ENCODE peak calls at places on chromosome 17, in ten cellular contexts. S is HFF-Myc, G is glutamatergic neuron, Y is cardiac muscle cell, D is progenitor cell of endocrine pancreas, E is transverse colon, F is WERI-Rb-1, C is RWPE1, I is kidney, K is ascending aorta. W is an unnamed sample.

GRCh38 chr17:21217346-21217745 is 3.4 kb upstream of the TMEM11 start:
- DNase-seq in S (no peak), K (no peak), I (no peak), D (no peak), F (no peak), E (no peak), G (no peak), Y (no peak), C (no peak), W (no peak)

GRCh38 chr17:59914274-59914854 is 21.4 kb downstream of the RPS6KB1 start:
- DNase-seq in E (no peak), K (no peak), F (no peak), S (no peak), D (no peak), I (no peak), Y (peak), G (no peak), C (peak), W (no peak)

GRCh38 chr17:66337866-66338472 is 35.6 kb downstream of the PRKCA start:
- DNase-seq in F (no peak), D (no peak), K (no peak), C (no peak), S (no peak), E (no peak), Y (no peak), G (no peak), I (no peak), W (no peak)

GRCh38 chr17:46212634-46213435 is 19.6 kb upstream of the KANSL1 start:
- DNase-seq in I (no peak), D (no peak), K (no peak), G (peak), S (peak), C (peak), E (peak), F (peak), Y (peak), W (peak)

GRCh38 chr17:68344701-68345136 is 53.4 kb downstream of the ARSG start:
- DNase-seq in F (no peak), S (no peak), I (no peak), G (no peak), D (no peak), E (peak), C (no peak), K (no peak), Y (no peak), W (no peak)

GRCh38 chr17:46013502-46014165 is 14.6 kb downstream of the STH start:
- DNase-seq in I (peak), C (no peak), G (no peak), D (no peak), S (peak), K (no peak), Y (no peak), F (no peak), E (no peak), W (no peak)

GRCh38 chr17:29569245-29569950 is 897 bp downstream of the TP53I13 start:
- DNase-seq in D (no peak), Y (no peak), I (peak), K (no peak), F (peak), C (peak), S (no peak), G (no peak), E (no peak), W (no peak)

GRCh38 chr17:58200024-58200633 is 7.6 kb downstream of the EPX start:
- DNase-seq in Y (peak), K (no peak), D (peak), F (peak), C (peak), G (peak), I (no peak), E (peak), S (no peak), W (peak)

GRCh38 chr17:64051153-64051552 is 30.7 kb upstream of the ICAM2 start:
- DNase-seq in K (no peak), C (no peak), Y (no peak), I (no peak), F (no peak), S (no peak), E (no peak), G (no peak), D (no peak), W (no peak)

GRCh38 chr17:73491648-73492047 is 152.6 kb downstream of the SDK2 start:
- DNase-seq in Y (no peak), G (no peak), K (no peak), S (no peak), I (no peak), F (no peak), D (no peak), E (no peak), C (no peak), W (no peak)

GRCh38 chr17:32241521-32242094 is 24.0 kb upstream of the RHBDL3 start:
- DNase-seq in Y (no peak), C (no peak), F (no peak), K (no peak), S (no peak), I (no peak), E (no peak), G (no peak), D (no peak), W (peak)

GRCh38 chr17:61390479-61390791 is 9.2 kb upstream of the TBX2 start:
- DNase-seq in F (no peak), G (peak), S (no peak), C (no peak), K (no peak), E (no peak), Y (no peak), I (peak), D (no peak), W (no peak)

GRCh38 chr17:1490643-1491405 is 1.7 kb downstream of the MYO1C start:
- DNase-seq in F (peak), D (no peak), C (peak), I (peak), E (peak), Y (peak), K (no peak), S (no peak), G (peak), W (peak)

GRCh38 chr17:1142503-1143095 is 37.2 kb downstream of the ABR start:
- DNase-seq in C (no peak), E (no peak), K (no peak), D (no peak), F (no peak), G (no peak), Y (no peak), I (no peak), S (no peak), W (no peak)

GRCh38 chr17:30196504-30196903 is 39.0 kb downstream of the SLC6A4 start:
- DNase-seq in Y (no peak), K (no peak), I (no peak), C (no peak), D (no peak), F (no peak), S (no peak), G (no peak), E (no peak), W (no peak)

GRCh38 chr17:57979076-57979475 is 9.0 kb downstream of the VEZF1 start:
- DNase-seq in F (no peak), Y (no peak), I (no peak), E (no peak), S (no peak), C (no peak), K (no peak), D (no peak), G (no peak), W (no peak)

GRCh38 chr17:30957741-30958140 is 13.1 kb upstream of the RNF135 start:
- DNase-seq in G (no peak), I (peak), C (no peak), S (no peak), D (no peak), E (no peak), K (no peak), F (no peak), Y (no peak), W (no peak)

GRCh38 chr17:57940653-57941329 is 14.4 kb downstream of the CUEDC1 start:
- DNase-seq in C (no peak), E (no peak), Y (no peak), G (no peak), K (no peak), S (no peak), D (no peak), F (peak), I (no peak), W (no peak)

GRCh38 chr17:59361386-59361785 is 29.9 kb downstream of the YPEL2 start:
- DNase-seq in I (no peak), K (no peak), G (no peak), S (no peak), F (no peak), D (no peak), E (no peak), Y (no peak), C (no peak), W (no peak)

GRCh38 chr17:12730931-12731521 is 58.3 kb upstream of the ARHGAP44 start:
- DNase-seq in E (peak), C (no peak), F (no peak), S (no peak), I (peak), Y (peak), D (peak), K (peak), G (peak), W (peak)

GRCh38 chr17:46736100-46736499 is 82.4 kb downstream of the WNT3 start:
- DNase-seq in D (no peak), Y (no peak), E (no peak), G (no peak), S (no peak), F (peak), C (no peak), I (no peak), K (no peak), W (peak)

GRCh38 chr17:37261286-37261685 is 114.5 kb upstream of the C17orf78 start:
- DNase-seq in C (no peak), Y (no peak), D (no peak), G (no peak), I (no peak), S (no peak), F (no peak), K (no peak), E (no peak), W (no peak)

GRCh38 chr17:45782889-45783592 is 1.1 kb upstream of the CRHR1 start:
- DNase-seq in C (no peak), K (no peak), F (peak), E (no peak), Y (peak), I (no peak), S (no peak), G (peak), D (peak), W (peak)

GRCh38 chr17:76191891-76192290 is 48.4 kb downstream of the RNF157 start:
- DNase-seq in K (no peak), D (no peak), Y (no peak), C (no peak), I (no peak), E (no peak), S (no peak), G (no peak), F (no peak), W (no peak)

GRCh38 chr17:82315703-82316358 is 1.6 kb downstream of the CD7 start:
- DNase-seq in Y (no peak), D (no peak), C (no peak), F (no peak), I (peak), S (no peak), K (no peak), E (no peak), G (peak), W (peak)

GRCh38 chr17:64150237-64151015 is 20.5 kb upstream of the ERN1 start:
- DNase-seq in E (no peak), Y (no peak), S (no peak), D (no peak), K (no peak), I (no peak), F (no peak), C (no peak), G (no peak), W (peak)

GRCh38 chr17:62705781-62706597 is 78.5 kb downstream of the MRC2 start:
- DNase-seq in S (no peak), G (no peak), F (no peak), Y (peak), C (no peak), D (no peak), K (no peak), I (no peak), E (no peak), W (peak)

GRCh38 chr17:5381542-5381941 is 37.9 kb downstream of the NUP88 start:
- DNase-seq in D (no peak), I (no peak), G (no peak), C (no peak), S (no peak), Y (no peak), E (no peak), F (no peak), K (no peak), W (no peak)

GRCh38 chr17:35790826-35791225 is 4.6 kb downstream of the MMP28 start:
- DNase-seq in Y (no peak), F (no peak), G (no peak), D (no peak), K (no peak), I (no peak), E (no peak), S (no peak), C (no peak), W (peak)

GRCh38 chr17:14725729-14726128 is 424.8 kb downstream of the HS3ST3B1 start:
- DNase-seq in D (no peak), F (no peak), I (no peak), Y (no peak), E (no peak), C (no peak), G (no peak), S (no peak), K (no peak), W (no peak)

GRCh38 chr17:7579001-7579838 is at the start of gene CD68:
- DNase-seq in I (peak), S (peak), F (no peak), G (no peak), K (peak), Y (peak), C (peak), E (peak), D (no peak), W (peak)

GRCh38 chr17:44071772-44072171 is 1.2 kb downstream of the G6PC3 start:
- DNase-seq in K (no peak), D (no peak), F (no peak), C (no peak), G (no peak), E (no peak), I (peak), Y (no peak), S (no peak), W (peak)

GRCh38 chr17:44070455-44071197 is at the start of gene G6PC3:
- DNase-seq in C (peak), D (peak), S (peak), I (peak), K (peak), Y (peak), F (peak), G (peak), E (peak), W (peak)

GRCh38 chr17:44067547-44067945 is 1.1 kb upstream of the LSM12 start:
- DNase-seq in D (no peak), K (no peak), S (no peak), C (no peak), F (no peak), I (no peak), Y (no peak), E (no peak), G (no peak), W (peak)

GRCh38 chr17:44071198-44071520 is 624 bp downstream of the G6PC3 start:
- DNase-seq in K (no peak), D (no peak), Y (no peak), I (no peak), S (no peak), C (no peak), E (no peak), F (no peak), G (no peak), W (no peak)

DNA sequence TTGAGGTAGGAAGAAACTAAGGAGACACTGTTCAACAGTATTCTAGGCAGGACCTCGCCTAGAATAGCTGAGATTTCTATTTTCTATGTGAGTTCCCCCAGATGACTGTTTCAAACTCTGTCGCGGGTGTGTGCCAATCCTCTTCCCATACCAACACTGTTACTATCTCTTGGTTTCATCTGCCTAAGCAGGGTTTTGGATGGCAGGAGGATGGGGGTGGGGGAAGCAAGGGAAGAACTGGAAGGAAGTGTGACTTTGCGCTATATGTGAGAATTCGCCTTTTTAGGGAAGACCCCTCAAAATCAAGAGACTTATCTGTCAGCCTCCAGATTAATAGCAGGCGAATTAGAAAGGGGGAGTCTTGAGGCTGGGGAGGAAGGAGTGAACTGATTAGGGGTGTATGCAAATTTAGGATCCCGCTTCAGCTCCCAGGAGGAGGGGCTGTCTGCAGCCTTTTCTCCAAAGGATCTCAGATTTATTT is 521 bp upstream of the G6PC3 start:
- DNase-seq in G (no peak), D (no peak), F (peak), I (peak), C (peak), S (no peak), Y (no peak), K (no peak), E (no peak), W (peak)
- TF ChIP-seq CTCF in G (no peak), D (no peak), F (no peak), I (no peak), C (no peak), S (no peak), Y (no peak), K (no peak), E (no peak), W (no peak)

GRCh38 chr17:79721993-79722671 is 8.6 kb upstream of the ENPP7 start:
- DNase-seq in F (peak), E (no peak), S (no peak), K (no peak), G (no peak), C (no peak), D (no peak), Y (peak), I (no peak), W (peak)
- TF ChIP-seq CTCF in F (peak), E (no peak), S (no peak), K (no peak), G (peak), C (no peak), D (peak), Y (peak), I (no peak), W (peak)

GRCh38 chr17:28366605-28367004 is 1.6 kb upstream of the SEBOX start:
- DNase-seq in F (no peak), Y (no peak), I (no peak), K (no peak), E (no peak), D (no peak), G (no peak), S (no peak), C (no peak), W (peak)
- TF ChIP-seq CTCF in F (peak), Y (no peak), I (no peak), K (no peak), E (no peak), D (no peak), G (no peak), S (no peak), C (no peak), W (peak)

GRCh38 chr17:48952904-48953303 is 8.3 kb upstream of the SNF8 start:
- DNase-seq in S (no peak), C (no peak), I (no peak), G (no peak), E (no peak), F (no peak), Y (no peak), K (no peak), D (no peak), W (no peak)

GRCh38 chr17:48951572-48951971 is 6.9 kb upstream of the SNF8 start:
- DNase-seq in G (no peak), K (no peak), E (no peak), I (no peak), Y (no peak), F (no peak), S (no peak), D (no peak), C (no peak), W (no peak)

DNA sequence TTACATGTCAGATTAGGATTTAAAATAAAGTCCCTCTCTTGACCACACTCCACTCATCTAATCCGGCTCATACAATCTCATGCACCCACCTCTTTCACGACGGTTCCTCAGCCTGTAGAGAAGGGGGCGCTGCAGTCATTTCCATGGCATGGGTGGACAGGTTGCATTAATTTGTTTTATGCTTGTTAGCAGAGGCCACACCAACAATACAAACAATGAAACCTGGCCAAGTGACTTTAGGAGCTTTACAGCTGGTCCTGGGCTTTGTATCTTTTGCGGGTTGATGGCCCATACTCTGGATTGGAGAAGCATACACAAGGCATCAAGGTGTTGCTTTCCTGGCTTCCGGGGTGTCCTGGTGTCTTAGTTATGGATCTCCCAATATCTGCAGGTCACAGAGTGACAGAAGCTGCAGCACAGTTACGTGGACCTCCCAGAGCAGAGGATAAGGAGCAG is 9.7 kb upstream of the SNF8 start:
- DNase-seq in E (peak), K (no peak), C (no peak), D (peak), S (no peak), G (peak), Y (peak), I (no peak), F (peak), W (peak)
- TF ChIP-seq CTCF in E (peak), K (peak), C (no peak), D (peak), S (peak), G (no peak), Y (peak), I (peak), F (peak), W (peak)

DNA sequence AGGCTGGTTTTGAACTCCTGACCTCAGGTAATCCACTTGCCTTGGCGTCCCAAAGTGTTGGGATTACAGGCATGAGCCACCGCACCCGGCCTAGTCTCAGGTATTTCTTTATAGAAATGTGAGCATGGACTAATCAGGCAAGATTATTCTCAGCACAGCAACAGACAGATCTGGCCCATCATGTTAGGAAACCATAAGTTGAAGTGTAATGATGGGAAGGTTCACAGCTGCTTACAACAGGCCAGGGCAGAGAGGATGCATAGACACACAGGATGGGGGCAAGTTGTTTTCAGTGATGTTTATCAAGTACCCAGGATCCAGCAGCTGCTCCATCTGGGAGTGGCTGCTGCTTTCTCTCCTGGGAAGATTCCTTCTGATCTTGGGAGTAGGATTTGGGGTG is 16.6 kb upstream of the NOS2 start:
- DNase-seq in E (no peak), K (no peak), G (no peak), S (no peak), F (peak), D (no peak), C (no peak), I (no peak), Y (no peak), W (no peak)
- TF ChIP-seq CTCF in E (no peak), K (no peak), G (no peak), S (no peak), F (no peak), D (no peak), C (no peak), I (no peak), Y (no peak), W (no peak)

DNA sequence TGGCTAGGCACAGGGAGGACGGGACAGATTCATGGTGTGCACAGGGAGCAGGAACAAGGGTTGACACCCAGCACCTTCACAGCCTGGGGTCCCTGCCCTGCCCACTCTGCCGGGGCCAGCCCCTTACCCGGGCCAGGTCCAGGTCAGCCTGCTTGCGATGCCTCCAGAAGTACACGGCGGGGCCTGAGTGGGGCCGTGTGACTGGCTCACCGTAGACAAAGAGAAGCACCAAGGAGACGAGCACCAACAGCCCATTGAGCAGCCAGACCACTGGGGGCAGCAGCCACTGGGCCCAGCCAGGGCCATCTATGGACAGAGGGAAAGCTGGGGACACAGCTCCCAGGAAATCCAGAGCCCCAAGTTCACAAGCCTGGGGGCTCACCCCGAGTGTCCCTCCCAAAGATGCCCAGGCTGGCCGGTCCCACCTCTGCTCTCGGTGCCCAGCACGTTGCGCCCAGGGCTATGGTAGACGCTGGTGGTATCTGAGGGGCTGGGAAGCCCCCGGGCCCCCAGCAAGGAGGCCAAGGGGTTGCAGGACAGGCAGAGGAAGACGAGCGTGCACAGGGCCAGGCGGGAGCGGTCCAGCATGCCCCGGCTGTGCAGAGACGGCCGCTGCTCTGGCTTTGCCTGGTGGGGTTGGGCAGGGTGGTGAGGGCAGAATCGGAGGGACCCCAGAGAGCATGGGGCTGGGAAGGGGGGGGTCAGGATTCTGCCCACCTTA is 19.8 kb downstream of the SREBF1 start:
- DNase-seq in Y (no peak), S (no peak), G (no peak), F (no peak), K (no peak), E (no peak), I (no peak), D (no peak), C (no peak), W (no peak)
- TF ChIP-seq CTCF in Y (no peak), S (no peak), G (no peak), F (peak), K (no peak), E (no peak), I (no peak), D (no peak), C (no peak), W (peak)

GRCh38 chr17:42773290-42774035 is at the start of gene VPS25:
- DNase-seq in E (peak), C (peak), Y (peak), I (peak), D (no peak), S (peak), G (peak), K (peak), F (peak), W (peak)
- TF ChIP-seq CTCF in E (no peak), C (no peak), Y (peak), I (peak), D (peak), S (no peak), G (no peak), K (peak), F (peak), W (peak)

W was measured in endodermal cell.